ENCODE peak calls at places on chromosomes 5 and 9, in nine cellular contexts. I is left ventricle myocardium inferior, R is type B pancreatic cell, W is neural progenitor cell, J is heart right ventricle, S is mammary epithelial cell, E is cardiac fibroblast, F is psoas muscle, N is lower leg skin. K is an unnamed sample.

GRCh38 chr9:21994526-21994995 is at the start of gene CDKN2B-AS1:
- DNase-seq in I (no peak), R (no peak), W (peak), J (no peak), S (peak), E (peak), F (peak), N (no peak), K (peak)

GRCh38 chr5:160628295-160629006 is 206.8 kb downstream of the PTTG1 start:
- DNase-seq in I (no peak), R (no peak), W (no peak), J (no peak), S (no peak), E (no peak), F (no peak), N (no peak), K (no peak)

GRCh38 chr5:65261499-65261898 is 220.2 kb downstream of the ADAMTS6 start:
- DNase-seq in I (no peak), R (no peak), W (no peak), J (no peak), S (no peak), E (peak), F (no peak), N (no peak), K (no peak)

GRCh38 chr5:9523090-9523813 is 22.6 kb downstream of the SEMA5A start:
- DNase-seq in I (no peak), R (no peak), W (no peak), J (no peak), S (peak), E (peak), F (no peak), N (no peak), K (no peak)

GRCh38 chr5:68225911-68226563 is 10.5 kb downstream of the PIK3R1 start:
- DNase-seq in I (peak), R (no peak), W (no peak), J (peak), S (no peak), E (no peak), F (no peak), N (no peak), K (no peak)

GRCh38 chr5:126600631-126601511 is at the start of gene PHAX:
- DNase-seq in I (peak), R (peak), W (peak), J (peak), S (peak), E (peak), F (peak), N (peak), K (peak)

GRCh38 chr5:131523500-131524185 is 111.4 kb downstream of the RAPGEF6 start:
- DNase-seq in I (no peak), R (no peak), W (no peak), J (no peak), S (no peak), E (no peak), F (no peak), N (no peak), K (no peak)

GRCh38 chr5:31434898-31435297 is 97.0 kb downstream of the DROSHA start:
- DNase-seq in I (no peak), R (no peak), W (no peak), J (no peak), S (no peak), E (no peak), F (no peak), N (no peak), K (no peak)

GRCh38 chr5:177540438-177540837 is 13.9 kb downstream of the FAM193B start:
- DNase-seq in I (no peak), R (no peak), W (no peak), J (no peak), S (peak), E (no peak), F (no peak), N (no peak), K (no peak)

GRCh38 chr5:175870820-175871447 is 444 bp upstream of the CPLX2 start:
- DNase-seq in I (no peak), R (no peak), W (no peak), J (no peak), S (no peak), E (no peak), F (no peak), N (no peak), K (no peak)

GRCh38 chr5:82417776-82418607 is 139.8 kb upstream of the RPS23 start:
- DNase-seq in I (no peak), R (no peak), W (no peak), J (no peak), S (no peak), E (peak), F (no peak), N (no peak), K (no peak)

GRCh38 chr9:92097997-92098482 is 17.2 kb downstream of the SPTLC1 start:
- DNase-seq in I (peak), R (no peak), W (no peak), J (peak), S (peak), E (peak), F (peak), N (peak), K (peak)

GRCh38 chr5:126723643-126724042 is 53.3 kb upstream of the LMNB1 start:
- DNase-seq in I (no peak), R (no peak), W (no peak), J (no peak), S (no peak), E (peak), F (no peak), N (no peak), K (no peak)

GRCh38 chr5:16639206-16639605 is 22.4 kb upstream of the RETREG1 start:
- DNase-seq in I (no peak), R (no peak), W (no peak), J (no peak), S (no peak), E (no peak), F (no peak), N (no peak), K (no peak)

GRCh38 chr9:100427366-100428263 is 672 bp downstream of the MSANTD3 start:
- DNase-seq in I (peak), R (peak), W (peak), J (peak), S (peak), E (peak), F (peak), N (peak), K (peak)

GRCh38 chr9:125200216-125201047 is at the start of gene RABEPK:
- DNase-seq in I (peak), R (peak), W (peak), J (peak), S (peak), E (peak), F (peak), N (peak), K (peak)

GRCh38 chr5:40678021-40678939 is 1.4 kb upstream of the PTGER4 start:
- DNase-seq in I (no peak), R (no peak), W (no peak), J (no peak), S (peak), E (peak), F (no peak), N (no peak), K (peak)

GRCh38 chr9:91905958-91906585 is 44.0 kb downstream of the ROR2 start:
- DNase-seq in I (peak), R (no peak), W (no peak), J (peak), S (no peak), E (no peak), F (no peak), N (peak), K (peak)

GRCh38 chr5:5363045-5363444 is 59.4 kb upstream of the ICE1 start:
- DNase-seq in I (no peak), R (no peak), W (no peak), J (no peak), S (no peak), E (no peak), F (no peak), N (no peak), K (no peak)

GRCh38 chr9:131461166-131461565 is 41.6 kb upstream of the POMT1 start:
- DNase-seq in I (no peak), R (no peak), W (no peak), J (no peak), S (no peak), E (no peak), F (no peak), N (no peak), K (no peak)
- TF ChIP-seq CTCF in I (no peak), R (no peak), W (no peak), J (no peak), S (no peak), E (no peak), F (no peak), N (no peak), K (no peak)

GRCh38 chr5:54754878-54755277 is 230.5 kb downstream of the ESM1 start:
- DNase-seq in I (no peak), R (no peak), W (no peak), J (no peak), S (no peak), E (no peak), F (no peak), N (peak), K (no peak)
- TF ChIP-seq CTCF in I (no peak), R (no peak), W (no peak), J (no peak), S (no peak), E (no peak), F (no peak), N (no peak), K (no peak)

GRCh38 chr9:99224445-99224844 is 2.4 kb downstream of the SEC61B start:
- DNase-seq in I (no peak), R (no peak), W (no peak), J (no peak), S (no peak), E (no peak), F (no peak), N (no peak), K (no peak)

GRCh38 chr9:99226054-99226453 is 4.0 kb downstream of the SEC61B start:
- DNase-seq in I (no peak), R (no peak), W (no peak), J (no peak), S (no peak), E (no peak), F (no peak), N (no peak), K (no peak)

GRCh38 chr9:99221266-99221622 is 498 bp downstream of the ALG2 start:
- DNase-seq in I (no peak), R (no peak), W (no peak), J (no peak), S (no peak), E (peak), F (no peak), N (no peak), K (no peak)

GRCh38 chr9:99222416-99223280 is 566 bp downstream of the SEC61B start:
- DNase-seq in I (no peak), R (no peak), W (no peak), J (no peak), S (peak), E (peak), F (no peak), N (peak), K (no peak)

DNA sequence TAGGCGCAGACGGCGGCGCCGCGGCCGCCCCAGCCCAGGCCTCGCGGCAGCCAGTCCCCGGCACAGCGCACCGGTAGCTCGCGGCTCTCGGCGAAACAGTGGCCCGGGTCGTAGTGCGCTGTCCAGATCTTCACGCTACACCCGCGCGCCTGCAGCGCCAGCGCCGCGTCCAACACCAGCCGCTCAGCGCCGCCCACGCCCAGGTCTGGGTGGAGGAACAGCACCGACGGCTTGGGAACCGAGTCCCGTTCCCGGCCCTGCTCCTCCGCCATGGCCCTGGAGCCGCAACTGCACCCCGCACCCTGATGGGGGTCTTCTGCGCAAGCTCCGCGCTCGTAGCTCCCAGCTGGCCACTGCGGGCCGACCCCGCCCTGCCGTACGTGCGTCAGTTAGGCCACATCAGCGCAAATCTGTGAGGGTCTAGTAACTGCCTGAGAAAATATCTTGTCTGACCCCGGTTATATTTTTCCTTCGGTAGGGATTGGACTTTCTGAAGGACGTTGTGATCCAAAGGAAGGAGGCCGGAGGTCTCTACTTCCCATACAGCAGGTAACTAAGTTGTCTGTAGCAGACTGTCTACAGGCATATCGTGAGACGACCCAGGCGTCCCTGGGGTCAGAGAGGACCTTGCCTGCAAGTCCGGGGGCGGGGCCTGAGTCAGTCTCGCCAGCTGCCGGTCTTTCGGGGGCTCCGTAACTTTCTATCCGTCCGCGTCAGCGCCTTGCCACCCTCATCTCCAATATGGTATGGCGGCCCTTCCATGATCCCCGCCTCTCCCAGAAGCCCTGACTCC is at the start of the genes ALG2 and SEC61B:
- DNase-seq in I (peak), R (peak), W (peak), J (peak), S (peak), E (peak), F (peak), N (peak), K (peak)
- TF ChIP-seq CTCF in I (peak), R (no peak), W (no peak), J (no peak), S (no peak), E (no peak), F (no peak), N (no peak), K (no peak)

DNA sequence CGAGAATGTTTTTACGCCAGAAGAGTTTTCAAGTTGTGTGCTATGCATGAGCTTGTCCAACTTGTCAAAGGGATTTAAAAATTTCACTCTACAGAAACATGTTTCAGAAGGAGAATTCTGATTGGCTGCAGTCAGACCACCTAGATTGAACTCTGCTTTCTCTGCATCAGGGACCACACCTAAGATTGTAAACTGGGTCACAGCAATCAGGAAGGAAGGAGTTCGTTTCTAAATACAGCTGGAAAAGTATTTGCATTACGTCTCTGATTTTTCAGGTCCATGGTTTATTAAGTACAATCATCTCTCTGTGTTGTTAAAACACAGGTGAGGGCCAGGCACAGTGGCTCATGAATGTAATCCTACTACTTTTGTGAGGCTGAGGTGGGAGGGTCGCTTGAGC is 5.7 kb downstream of the GLRX start:
- DNase-seq in I (no peak), R (no peak), W (no peak), J (no peak), S (no peak), E (no peak), F (no peak), N (no peak), K (no peak)
- TF ChIP-seq CTCF in I (no peak), R (no peak), W (no peak), J (no peak), S (no peak), E (no peak), F (no peak), N (no peak), K (no peak)

GRCh38 chr5:88683506-88684135 is 199.4 kb downstream of the MEF2C start:
- DNase-seq in I (no peak), R (no peak), W (peak), J (no peak), S (no peak), E (no peak), F (no peak), N (no peak), K (peak)
- TF ChIP-seq CTCF in I (no peak), R (peak), W (peak), J (no peak), S (no peak), E (no peak), F (no peak), N (no peak), K (no peak)

DNA sequence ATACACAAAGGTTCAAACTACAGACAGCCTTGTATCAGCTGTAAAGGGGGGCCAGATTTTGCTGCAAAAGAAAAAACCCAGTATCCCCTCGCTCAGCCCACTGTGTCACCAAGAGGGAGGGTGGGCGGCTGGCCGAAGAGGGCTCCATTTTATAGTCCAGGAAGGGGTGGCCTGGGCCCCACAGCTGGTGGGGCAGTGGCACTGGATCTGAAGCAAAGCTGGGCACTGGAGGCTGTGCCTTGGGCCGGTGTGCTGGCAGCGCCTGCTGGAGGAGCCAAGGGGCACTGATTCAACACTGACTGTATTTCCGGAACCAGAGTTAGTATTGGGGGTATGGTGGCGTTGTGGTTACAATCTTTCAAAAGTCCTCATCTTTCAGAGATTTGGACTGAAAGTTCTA is 9.1 kb downstream of the BRD3 start:
- DNase-seq in I (no peak), R (no peak), W (peak), J (no peak), S (no peak), E (peak), F (no peak), N (peak), K (no peak)
- TF ChIP-seq CTCF in I (no peak), R (no peak), W (no peak), J (no peak), S (no peak), E (peak), F (peak), N (no peak), K (no peak)

GRCh38 chr5:76960004-76960625 is 7.3 kb downstream of the CRHBP start:
- DNase-seq in I (no peak), R (no peak), W (no peak), J (no peak), S (peak), E (no peak), F (no peak), N (no peak), K (no peak)
- TF ChIP-seq CTCF in I (no peak), R (no peak), W (no peak), J (no peak), S (no peak), E (no peak), F (no peak), N (no peak), K (no peak)

GRCh38 chr5:77972545-77973252 is 196.6 kb upstream of the TBCA start:
- DNase-seq in I (no peak), R (no peak), W (peak), J (no peak), S (no peak), E (no peak), F (no peak), N (no peak), K (peak)
- TF ChIP-seq CTCF in I (no peak), R (no peak), W (peak), J (peak), S (peak), E (no peak), F (no peak), N (no peak), K (peak)

DNA sequence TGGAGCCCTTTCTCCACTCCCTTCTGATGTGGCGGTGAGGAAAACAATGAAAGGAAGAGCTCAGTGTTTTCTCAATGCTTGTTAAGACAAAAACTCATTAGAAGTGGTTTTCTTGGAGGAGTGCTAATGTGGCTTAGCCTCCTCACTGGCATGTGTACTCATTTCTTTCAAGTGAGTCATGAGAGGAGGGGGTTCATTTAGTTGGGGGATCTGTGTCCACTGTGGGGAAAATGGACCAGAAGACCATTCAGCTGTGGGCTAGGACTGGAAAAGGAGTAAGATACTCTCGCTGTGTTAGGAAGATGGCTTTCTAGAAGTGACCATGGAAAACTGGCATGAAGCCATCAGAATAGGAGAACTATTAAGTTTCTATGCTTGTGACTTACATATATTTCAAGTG is 23.5 kb downstream of the KLF9 start:
- DNase-seq in I (no peak), R (no peak), W (no peak), J (no peak), S (no peak), E (peak), F (no peak), N (no peak), K (no peak)
- TF ChIP-seq CTCF in I (no peak), R (no peak), W (no peak), J (no peak), S (no peak), E (no peak), F (no peak), N (no peak), K (no peak)

DNA sequence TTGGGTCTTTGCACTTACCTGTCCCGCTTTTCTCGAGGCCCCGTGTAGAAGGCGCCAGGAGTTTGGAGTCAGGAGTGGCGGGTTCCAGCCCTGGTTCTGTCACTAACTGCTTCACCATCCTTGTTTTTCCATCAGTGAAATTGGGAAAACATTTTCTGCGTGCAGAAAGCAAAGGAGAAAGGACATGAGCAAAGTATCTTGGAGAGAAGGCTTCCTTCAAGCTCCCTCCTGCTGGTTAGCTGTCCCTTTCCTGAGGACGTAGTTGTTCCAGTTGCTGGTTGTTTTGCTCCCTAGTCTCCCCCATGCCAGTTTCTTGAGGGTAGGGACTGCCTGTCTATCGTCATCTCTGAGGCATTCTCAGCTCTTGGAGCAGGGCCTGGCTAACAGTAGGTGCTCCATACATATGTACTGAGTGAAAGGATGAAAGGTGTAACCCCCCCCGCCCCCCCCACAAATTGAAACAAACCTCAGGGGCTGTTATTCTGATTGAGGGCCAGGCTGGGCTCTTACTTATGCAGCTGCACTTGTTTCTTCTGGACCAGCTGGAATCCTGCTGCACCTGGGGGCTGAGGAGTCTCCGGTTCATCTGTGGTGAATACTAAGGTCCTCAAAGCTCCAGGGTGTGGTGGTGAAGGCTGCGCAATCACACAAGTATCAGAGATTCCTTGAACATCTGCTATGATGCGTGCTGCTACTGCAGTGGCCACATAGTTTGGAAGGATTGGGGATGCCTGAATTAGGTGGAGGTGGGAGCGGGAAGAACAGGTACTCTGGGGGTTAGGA is 1.0 kb downstream of the SMIM3 start:
- DNase-seq in I (no peak), R (no peak), W (no peak), J (no peak), S (peak), E (peak), F (no peak), N (no peak), K (no peak)
- TF ChIP-seq CTCF in I (no peak), R (no peak), W (no peak), J (no peak), S (no peak), E (no peak), F (no peak), N (no peak), K (no peak)

K was measured in activated CD8-positive, alpha-beta T cell treated with anti-CD3 and anti-CD28 coated beads for 36 hours.